ENCODE peak calls at places on chromosomes 13 and 19, in nine cellular contexts. N is T-helper 17 cell; M is stimulated activated CD4-positive, alpha-beta T cell treated with anti-CD3 and anti-CD28 coated beads, Interleukin-2, amount 100 ng/mL, for 24 hours; H is HCT116; R is NCI-H82; A is DMS153; K is HEK293T; S is EH; G is effector CD4-positive, alpha-beta T cell. W is an unnamed sample.

GRCh38 chr13:105334211-105334610 is 1201.3 kb downstream of the EFNB2 start:
- DNase-seq in N (no peak), M (no peak), H (no peak), R (no peak), A (no peak), K (no peak), S (peak; percentile 85), G (no peak), W (no peak)

GRCh38 chr19:54266133-54266532 is 9.1 kb upstream of the LILRB5 start:
- DNase-seq in N (peak; percentile 70), M (peak; percentile 78), H (peak; percentile 77), R (peak; percentile 76), A (peak; percentile 13), K (peak; percentile 80), S (peak; percentile 67), G (peak; percentile 48), W (peak; percentile 65)

GRCh38 chr19:3734310-3734600 is 26.1 kb downstream of the TJP3 start:
- DNase-seq in N (no peak), M (no peak), H (no peak), R (no peak), A (no peak), K (no peak), S (no peak), G (no peak), W (no peak)

GRCh38 chr19:55097864-55098715 is 19.3 kb downstream of the PPP1R12C start:
- DNase-seq in N (no peak), M (no peak), H (no peak), R (no peak), A (no peak), K (no peak), S (no peak), G (no peak), W (no peak)

GRCh38 chr19:3670796-3671679 is 29.2 kb downstream of the PIP5K1C start:
- DNase-seq in N (no peak), M (peak; percentile 47), H (no peak), R (no peak), A (no peak), K (no peak), S (peak; percentile 88), G (no peak), W (no peak)

GRCh38 chr19:46611791-46612190 is 10.7 kb downstream of the CALM3 start:
- DNase-seq in N (no peak), M (no peak), H (no peak), R (no peak), A (no peak), K (no peak), S (no peak), G (no peak), W (no peak)

GRCh38 chr19:55018216-55018615 is 19.8 kb downstream of the GP6 start:
- DNase-seq in N (no peak), M (no peak), H (no peak), R (no peak), A (no peak), K (no peak), S (no peak), G (no peak), W (no peak)

GRCh38 chr13:42388326-42388725 is 116.4 kb downstream of the AKAP11 start:
- DNase-seq in N (no peak), M (no peak), H (no peak), R (no peak), A (no peak), K (no peak), S (no peak), G (no peak), W (no peak)

GRCh38 chr13:55673910-55674309 is 1466.8 kb upstream of the PRR20A start:
- DNase-seq in N (no peak), M (no peak), H (no peak), R (no peak), A (no peak), K (no peak), S (no peak), G (no peak), W (no peak)

GRCh38 chr13:50417597-50417996 is 402.4 kb downstream of the KCNRG start:
- DNase-seq in N (no peak), M (no peak), H (no peak), R (no peak), A (no peak), K (no peak), S (no peak), G (no peak), W (no peak)

W was measured in memory B cell.